ENCODE peak calls at places on chromosomes 4 and X, in seven cellular contexts. K, C, O, A, B, L and E are unnamed samples. For H3K27me3, the result is how much of the 10 kb centered on the place peaks cover.

GRCh38 chr4:146029939-146030710 is 91.5 kb upstream of the ZNF827 start:
- DNase-seq in K (peak), C (no peak), O (no peak), A (no peak), B (no peak), L (no peak), E (no peak)

GRCh38 chr4:88600129-88600849 is 8.0 kb downstream of the HERC3 start:
- DNase-seq in K (no peak), C (peak), O (no peak), A (no peak), B (no peak), L (peak), E (no peak)

GRCh38 chr4:52617467-52618017 is 41.6 kb downstream of the USP46 start:
- DNase-seq in K (no peak), C (no peak), O (no peak), A (no peak), B (no peak), L (no peak), E (no peak)

GRCh38 chr4:38162240-38162784 is 202.1 kb downstream of the PTTG2 start:
- DNase-seq in K (no peak), C (peak), O (no peak), A (no peak), B (no peak), L (peak), E (no peak)

GRCh38 chr4:142408003-142408441 is 438.1 kb downstream of the INPP4B start:
- DNase-seq in K (no peak), C (no peak), O (no peak), A (no peak), B (no peak), L (peak), E (no peak)

GRCh38 chr4:8830611-8831200 is 40.9 kb downstream of the HMX1 start:
- DNase-seq in K (peak), C (no peak), O (no peak), A (no peak), B (peak), L (no peak), E (no peak)

GRCh38 chr4:37383579-37384229 is 139.2 kb downstream of the NWD2 start:
- DNase-seq in K (peak), C (no peak), O (no peak), A (no peak), B (no peak), L (peak), E (no peak)

GRCh38 chrX:109709129-109709631 is 23.9 kb downstream of the ACSL4 start:
- DNase-seq in K (no peak), C (no peak), O (no peak), A (no peak), B (no peak), L (peak), E (no peak)

GRCh38 chr4:19213388-19213787 is 1038.3 kb upstream of the SLIT2 start:
- DNase-seq in K (no peak), C (no peak), O (no peak), A (no peak), B (no peak), L (peak), E (no peak)

GRCh38 chr4:109729155-109729562 is 711 bp downstream of the PLA2G12A start:
- DNase-seq in K (no peak), C (no peak), O (no peak), A (no peak), B (no peak), L (peak), E (no peak)

GRCh38 chrX:13515181-13515930 is 54.0 kb upstream of the EGFL6 start:
- DNase-seq in K (no peak), C (no peak), O (no peak), A (no peak), B (no peak), L (no peak), E (no peak)

GRCh38 chr4:154492288-154492687 is 689 bp upstream of the DCHS2 start:
- DNase-seq in K (no peak), C (no peak), O (no peak), A (no peak), B (no peak), L (no peak), E (no peak)

GRCh38 chr4:24262084-24262483 is 322.3 kb downstream of the DHX15 start:
- DNase-seq in K (no peak), C (no peak), O (no peak), A (no peak), B (no peak), L (no peak), E (peak)

GRCh38 chrX:70096052-70096451 is 33.8 kb downstream of the OTUD6A start:
- DNase-seq in K (no peak), C (no peak), O (no peak), A (no peak), B (no peak), L (peak), E (no peak)

GRCh38 chr4:64144994-64145393 is 264.3 kb downstream of the TECRL start:
- DNase-seq in K (no peak), C (no peak), O (no peak), A (no peak), B (no peak), L (no peak), E (no peak)

GRCh38 chr4:20276848-20277247 is 25.1 kb downstream of the SLIT2 start:
- DNase-seq in K (no peak), C (no peak), O (no peak), A (no peak), B (no peak), L (no peak), E (no peak)

GRCh38 chr4:107603430-107603829 is 116.6 kb downstream of the PAPSS1 start:
- DNase-seq in K (peak), C (peak), O (no peak), A (no peak), B (no peak), L (no peak), E (no peak)

GRCh38 chr4:137968956-137969709 is 273.0 kb downstream of the SLC7A11 start:
- DNase-seq in K (no peak), C (peak), O (no peak), A (no peak), B (no peak), L (no peak), E (no peak)

GRCh38 chr4:147954850-147955249 is 223.0 kb downstream of the ARHGAP10 start:
- DNase-seq in K (no peak), C (no peak), O (no peak), A (no peak), B (no peak), L (no peak), E (no peak)

GRCh38 chr4:99457270-99457669 is 22.1 kb upstream of the ADH7 start:
- DNase-seq in K (no peak), C (no peak), O (no peak), A (no peak), B (no peak), L (no peak), E (no peak)

GRCh38 chrX:153883163-153883843 is 2.7 kb downstream of the L1CAM start:
- DNase-seq in K (no peak), C (no peak), O (no peak), A (no peak), B (no peak), L (no peak), E (no peak)

GRCh38 chrX:106702636-106703035 is 23.9 kb upstream of the RNF128 start:
- DNase-seq in K (no peak), C (no peak), O (no peak), A (no peak), B (no peak), L (no peak), E (no peak)

GRCh38 chrX:42075032-42075431 is 151.7 kb upstream of the CASK start:
- DNase-seq in K (no peak), C (no peak), O (no peak), A (no peak), B (no peak), L (no peak), E (no peak)

GRCh38 chr4:2570551-2571222 is 34.2 kb downstream of the FAM193A start:
- DNase-seq in K (no peak), C (no peak), O (peak), A (peak), B (no peak), L (peak), E (no peak)

GRCh38 chr4:186144180-186144579 is 39.7 kb downstream of the FAM149A start:
- DNase-seq in K (peak), C (no peak), O (no peak), A (no peak), B (peak), L (peak), E (peak)
- TF ChIP-seq CTCF in K (peak), C (no peak), O (peak), A (no peak), B (no peak), L (no peak), E (no peak)

GRCh38 chrX:129706395-129707072 is 32.2 kb upstream of the XPNPEP2 start:
- DNase-seq in K (no peak), C (no peak), O (no peak), A (peak), B (no peak), L (no peak), E (peak)
- H3K27ac ChIP-seq in K (no peak), C (no peak), O (no peak), A (no peak), B (no peak), L (no peak), E (no peak)

GRCh38 chr4:54110019-54110416 is 10.1 kb downstream of the GSX2 start:
- DNase-seq in K (no peak), C (no peak), O (no peak), A (no peak), B (no peak), L (no peak), E (no peak)
- H3K27me3 ChIP-seq in K (half or more), C (under half), O (half or more), A (under half), B (under half), L (under half), E (under half)

DNA sequence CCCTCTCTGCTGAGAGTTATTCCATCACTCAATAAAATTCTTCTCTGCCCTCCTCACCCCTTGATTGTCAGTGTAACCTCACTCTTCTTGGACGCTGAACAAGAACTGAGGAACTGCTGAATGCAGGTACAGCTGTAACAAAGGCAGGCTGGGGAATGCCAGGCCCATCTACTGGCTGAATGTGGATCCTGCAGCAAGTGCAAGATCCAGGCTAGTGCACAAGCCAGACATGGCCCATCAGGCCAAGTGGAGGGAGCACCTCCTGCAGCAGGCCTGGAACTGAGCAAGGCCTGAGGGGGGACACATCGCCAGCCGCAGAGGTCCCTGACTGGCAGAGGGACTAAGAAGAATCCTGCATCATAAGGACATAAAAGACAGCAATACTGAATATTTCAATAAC is 411.8 kb upstream of the PCDH10 start:
- DNase-seq in K (no peak), C (no peak), O (peak), A (no peak), B (no peak), L (no peak), E (no peak)
- TF ChIP-seq CTCF in K (no peak), C (no peak), O (no peak), A (no peak), B (no peak), L (no peak), E (no peak)

GRCh38 chrX:34624416-34624815 is 32.7 kb downstream of the TMEM47 start:
- DNase-seq in K (no peak), C (no peak), O (no peak), A (no peak), B (no peak), L (no peak), E (no peak)

GRCh38 chrX:34619920-34620319 is 37.2 kb downstream of the TMEM47 start:
- DNase-seq in K (no peak), C (no peak), O (no peak), A (no peak), B (no peak), L (peak), E (no peak)
- H3K27ac ChIP-seq in K (no peak), C (no peak), O (no peak), A (no peak), B (no peak), L (no peak), E (no peak)

GRCh38 chrX:108088511-108088910 is 2.8 kb downstream of the PSMD10 start:
- DNase-seq in K (no peak), C (no peak), O (no peak), A (no peak), B (no peak), L (no peak), E (no peak)
- H3K27me3 ChIP-seq in K (under half), C (under half), O (under half), A (under half), B (under half), L (under half), E (under half)

DNA sequence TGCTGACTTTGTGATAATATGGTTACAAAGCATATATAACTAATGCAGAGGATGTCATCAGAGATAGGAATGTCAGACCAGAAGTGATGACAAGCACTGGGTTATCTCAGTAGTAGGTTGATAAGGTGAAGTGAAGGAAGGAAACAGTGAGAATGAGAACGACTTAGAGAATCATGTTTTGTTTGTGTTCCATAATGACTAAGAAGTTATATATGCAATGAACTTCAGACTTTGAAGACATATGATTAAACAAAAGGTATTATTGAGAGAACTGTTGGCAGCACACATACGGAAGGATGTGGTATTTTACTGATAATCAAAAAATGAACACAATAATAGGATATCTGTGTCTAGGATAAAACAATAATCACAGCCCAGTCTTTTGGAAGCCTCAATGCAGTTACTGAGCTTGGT is 18.3 kb upstream of the HHIP start:
- DNase-seq in K (no peak), C (no peak), O (no peak), A (no peak), B (no peak), L (peak), E (no peak)
- TF ChIP-seq CTCF in K (no peak), C (no peak), O (no peak), A (no peak), B (no peak), L (no peak), E (no peak)

DNA sequence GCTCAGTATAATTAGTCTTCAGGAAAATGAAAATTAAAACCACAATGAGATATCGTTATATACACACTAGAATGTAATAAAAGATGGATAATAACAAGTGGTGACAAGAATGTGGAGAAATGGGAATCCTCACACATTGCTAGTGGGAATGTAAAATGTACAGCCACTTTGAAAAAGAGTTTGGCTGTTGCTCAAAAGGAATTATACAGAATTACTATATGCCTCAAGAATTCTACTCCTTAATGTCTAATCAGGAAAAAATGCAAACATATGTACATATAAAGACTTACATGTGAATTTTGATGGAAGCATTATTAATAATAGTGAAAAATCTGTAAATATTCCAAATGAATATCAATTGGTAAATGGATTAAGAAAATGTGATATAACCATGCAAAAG is 102.3 kb downstream of the SPCS3 start:
- DNase-seq in K (no peak), C (no peak), O (no peak), A (no peak), B (no peak), L (no peak), E (no peak)
- H3K27ac ChIP-seq in K (no peak), C (no peak), O (no peak), A (no peak), B (no peak), L (no peak), E (no peak)

GRCh38 chr4:139633195-139633594 is 32.4 kb upstream of the MGST2 start:
- DNase-seq in K (no peak), C (no peak), O (no peak), A (peak), B (no peak), L (no peak), E (no peak)

GRCh38 chr4:139635966-139636365 is 29.7 kb upstream of the MGST2 start:
- DNase-seq in K (no peak), C (no peak), O (no peak), A (no peak), B (no peak), L (no peak), E (no peak)

GRCh38 chr4:139629761-139630160 is 35.9 kb upstream of the MGST2 start:
- DNase-seq in K (no peak), C (no peak), O (no peak), A (no peak), B (no peak), L (no peak), E (no peak)

GRCh38 chr4:139630991-139631390 is 34.6 kb upstream of the MGST2 start:
- DNase-seq in K (no peak), C (no peak), O (no peak), A (no peak), B (no peak), L (no peak), E (no peak)

GRCh38 chr4:139633661-139634060 is 32.0 kb upstream of the MGST2 start:
- DNase-seq in K (peak), C (no peak), O (no peak), A (peak), B (peak), L (peak), E (peak)
- H3K27me3 ChIP-seq in K (under half), C (under half), O (under half), A (under half), B (under half), L (under half), E (under half)

GRCh38 chr4:156109943-156110925 is 156.6 kb upstream of the CTSO start:
- DNase-seq in K (no peak), C (no peak), O (no peak), A (peak), B (peak), L (peak), E (no peak)
- TF ChIP-seq CTCF in K (no peak), C (peak), O (no peak), A (no peak), B (no peak), L (no peak), E (no peak)